ENCODE peak calls at places on chromosomes 12 and 14, in four cellular contexts. One of them, this sample, is unnamed.

GRCh38 chr12:115998119-115998633 is 279.3 kb downstream of the MED13L start:
- DNase-seq in neural progenitor cell: peak; percentile 67
- DNase-seq in dorsolateral prefrontal cortex: no peak
- DNase-seq in brain microvascular endothelial cell: peak; percentile 33
- DNase-seq in this sample: peak; percentile 56

GRCh38 chr14:100070310-100070709 is 5.1 kb downstream of the EVL start:
- DNase-seq in brain microvascular endothelial cell: no peak
- DNase-seq in dorsolateral prefrontal cortex: no peak
- DNase-seq in neural progenitor cell: no peak
- DNase-seq in this sample: no peak

GRCh38 chr12:57088442-57089258 is at the start of gene NAB2:
- DNase-seq in brain microvascular endothelial cell: peak; percentile 91
- DNase-seq in neural progenitor cell: peak; percentile 98
- DNase-seq in dorsolateral prefrontal cortex: peak; percentile 75
- DNase-seq in this sample: peak; percentile 88

GRCh38 chr14:32397871-32398640 is 69.0 kb downstream of the AKAP6 start:
- DNase-seq in dorsolateral prefrontal cortex: no peak
- DNase-seq in brain microvascular endothelial cell: no peak
- DNase-seq in neural progenitor cell: no peak
- DNase-seq in this sample: peak; percentile 87

GRCh38 chr14:72652179-72652578 is 241.7 kb downstream of the DPF3 start:
- DNase-seq in neural progenitor cell: no peak
- DNase-seq in dorsolateral prefrontal cortex: no peak
- DNase-seq in brain microvascular endothelial cell: no peak
- DNase-seq in this sample: no peak

GRCh38 chr12:19573866-19574265 is 134.6 kb downstream of the AEBP2 start:
- DNase-seq in neural progenitor cell: no peak
- DNase-seq in brain microvascular endothelial cell: no peak
- DNase-seq in dorsolateral prefrontal cortex: no peak
- DNase-seq in this sample: no peak

GRCh38 chr12:22851532-22851931 is 226.6 kb downstream of the ETNK1 start:
- DNase-seq in neural progenitor cell: no peak
- DNase-seq in brain microvascular endothelial cell: no peak
- DNase-seq in dorsolateral prefrontal cortex: no peak
- DNase-seq in this sample: no peak

GRCh38 chr14:34710744-34711143 is 3.6 kb downstream of the CFL2 start:
- DNase-seq in neural progenitor cell: no peak
- DNase-seq in dorsolateral prefrontal cortex: no peak
- DNase-seq in brain microvascular endothelial cell: no peak
- DNase-seq in this sample: no peak

GRCh38 chr14:59294662-59294992 is 106.2 kb downstream of the DAAM1 start:
- DNase-seq in dorsolateral prefrontal cortex: no peak
- DNase-seq in brain microvascular endothelial cell: no peak
- DNase-seq in neural progenitor cell: no peak
- DNase-seq in this sample: no peak

GRCh38 chr14:51658441-51659173 is 6.9 kb downstream of the FRMD6 start:
- DNase-seq in dorsolateral prefrontal cortex: no peak
- DNase-seq in brain microvascular endothelial cell: no peak
- DNase-seq in neural progenitor cell: no peak
- DNase-seq in this sample: no peak

GRCh38 chr14:32560213-32560857 is 231.2 kb downstream of the AKAP6 start:
- DNase-seq in dorsolateral prefrontal cortex: peak; percentile 81
- DNase-seq in brain microvascular endothelial cell: peak; percentile 79
- DNase-seq in neural progenitor cell: peak; percentile 82
- DNase-seq in this sample: peak; percentile 86

GRCh38 chr12:53053223-53054111 is 3.6 kb downstream of the TNS2 start:
- DNase-seq in dorsolateral prefrontal cortex: peak; percentile 49
- DNase-seq in neural progenitor cell: peak; percentile 61
- DNase-seq in brain microvascular endothelial cell: no peak
- DNase-seq in this sample: peak; percentile 73

GRCh38 chr14:93231129-93231979 is 24.3 kb downstream of the UBR7 start:
- DNase-seq in dorsolateral prefrontal cortex: peak; percentile 67
- DNase-seq in brain microvascular endothelial cell: peak; percentile 51
- DNase-seq in neural progenitor cell: no peak
- DNase-seq in this sample: peak; percentile 41

GRCh38 chr12:132066345-132066685 is 77.8 kb downstream of the DDX51 start:
- DNase-seq in brain microvascular endothelial cell: no peak
- DNase-seq in neural progenitor cell: no peak
- DNase-seq in dorsolateral prefrontal cortex: no peak
- DNase-seq in this sample: no peak

GRCh38 chr14:85530626-85531025 is 682 bp downstream of the FLRT2 start:
- DNase-seq in dorsolateral prefrontal cortex: no peak
- DNase-seq in neural progenitor cell: no peak
- DNase-seq in brain microvascular endothelial cell: no peak
- DNase-seq in this sample: no peak

GRCh38 chr12:58346032-58346632 is 404.8 kb downstream of the ATP23 start:
- DNase-seq in dorsolateral prefrontal cortex: no peak
- DNase-seq in neural progenitor cell: peak; percentile 36
- DNase-seq in brain microvascular endothelial cell: peak; percentile 38
- DNase-seq in this sample: peak; percentile 40

GRCh38 chr14:85572021-85572420 is 42.1 kb downstream of the FLRT2 start:
- DNase-seq in neural progenitor cell: no peak
- DNase-seq in dorsolateral prefrontal cortex: no peak
- DNase-seq in brain microvascular endothelial cell: no peak
- DNase-seq in this sample: no peak

GRCh38 chr14:41607119-41607785 is 576 bp downstream of the LRFN5 start:
- DNase-seq in dorsolateral prefrontal cortex: no peak
- DNase-seq in brain microvascular endothelial cell: no peak
- DNase-seq in neural progenitor cell: peak; percentile 43
- DNase-seq in this sample: no peak
- H3K27me3 ChIP-seq in dorsolateral prefrontal cortex: peaks cover 6% of the 10 kb centered on the region
- H3K27me3 ChIP-seq in brain microvascular endothelial cell: peaks cover 46% of the 10 kb centered on the region
- H3K27me3 ChIP-seq in neural progenitor cell: peaks cover 100% of the 10 kb centered on the region
- H3K27me3 ChIP-seq in this sample: peaks cover 47% of the 10 kb centered on the region

GRCh38 chr14:63362305-63362914 is 43.7 kb upstream of the GPHB5 start:
- DNase-seq in dorsolateral prefrontal cortex: no peak
- DNase-seq in neural progenitor cell: peak; percentile 50
- DNase-seq in brain microvascular endothelial cell: no peak
- DNase-seq in this sample: no peak

GRCh38 chr14:63371033-63371432 is 52.3 kb upstream of the GPHB5 start:
- DNase-seq in dorsolateral prefrontal cortex: no peak
- DNase-seq in brain microvascular endothelial cell: no peak
- DNase-seq in neural progenitor cell: no peak
- DNase-seq in this sample: no peak

DNA sequence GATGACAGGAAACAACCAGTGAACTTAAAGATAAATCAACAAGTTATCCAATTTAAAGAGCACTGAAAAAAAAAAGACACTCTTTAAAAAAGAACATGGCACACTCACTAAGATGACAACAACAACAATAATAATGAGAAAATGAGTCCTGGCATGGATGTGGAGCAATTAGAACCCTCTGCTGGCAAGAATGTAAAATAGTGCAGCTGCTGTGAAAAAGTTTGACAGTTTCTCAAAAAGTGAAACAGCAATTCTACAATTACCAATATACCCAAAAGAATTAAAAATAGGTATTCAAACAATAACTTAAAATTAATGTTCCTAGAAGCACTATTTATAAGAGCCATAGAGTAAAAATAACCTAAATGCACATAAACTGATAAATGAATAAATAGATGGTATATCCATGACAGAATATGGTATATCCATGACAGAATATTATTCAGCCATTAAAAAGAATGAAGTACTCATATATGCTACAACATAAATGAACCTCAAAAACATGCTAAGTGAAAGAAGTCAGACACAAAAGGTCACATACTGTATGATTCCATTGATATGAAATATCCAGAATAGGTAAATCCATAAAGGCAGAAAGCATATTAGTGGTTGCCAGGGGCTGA is 49.1 kb upstream of the GPHB5 start:
- DNase-seq in dorsolateral prefrontal cortex: no peak
- DNase-seq in neural progenitor cell: no peak
- DNase-seq in brain microvascular endothelial cell: no peak
- DNase-seq in this sample: no peak
- TF ChIP-seq CTCF in dorsolateral prefrontal cortex: no peak
- TF ChIP-seq CTCF in neural progenitor cell: no peak
- TF ChIP-seq CTCF in brain microvascular endothelial cell: no peak
- TF ChIP-seq CTCF in this sample: no peak

GRCh38 chr12:89349814-89350213 is 2.5 kb downstream of the DUSP6 start:
- DNase-seq in brain microvascular endothelial cell: peak; percentile 55
- DNase-seq in neural progenitor cell: peak; percentile 71
- DNase-seq in dorsolateral prefrontal cortex: no peak
- DNase-seq in this sample: peak; percentile 54
- H3K4me3 ChIP-seq in brain microvascular endothelial cell: peak overlapping the region; percentile 100
- H3K4me3 ChIP-seq in neural progenitor cell: peak overlapping the region; percentile 68
- H3K4me3 ChIP-seq in dorsolateral prefrontal cortex: peak overlapping the region; percentile 93
- H3K4me3 ChIP-seq in this sample: peak overlapping the region; percentile 75

GRCh38 chr12:123891011-123891410 is 81.6 kb downstream of the CCDC92 start:
- DNase-seq in dorsolateral prefrontal cortex: no peak
- DNase-seq in neural progenitor cell: no peak
- DNase-seq in brain microvascular endothelial cell: no peak
- DNase-seq in this sample: no peak

GRCh38 chr12:123886931-123887582 is 85.6 kb downstream of the CCDC92 start:
- DNase-seq in neural progenitor cell: no peak
- DNase-seq in brain microvascular endothelial cell: no peak
- DNase-seq in dorsolateral prefrontal cortex: no peak
- DNase-seq in this sample: no peak

GRCh38 chr12:123889848-123890535 is 82.6 kb downstream of the CCDC92 start:
- DNase-seq in brain microvascular endothelial cell: no peak
- DNase-seq in dorsolateral prefrontal cortex: no peak
- DNase-seq in neural progenitor cell: no peak
- DNase-seq in this sample: no peak

GRCh38 chr12:123890536-123890902 is 82.1 kb downstream of the CCDC92 start:
- DNase-seq in brain microvascular endothelial cell: no peak
- DNase-seq in neural progenitor cell: no peak
- DNase-seq in dorsolateral prefrontal cortex: no peak
- DNase-seq in this sample: no peak

DNA sequence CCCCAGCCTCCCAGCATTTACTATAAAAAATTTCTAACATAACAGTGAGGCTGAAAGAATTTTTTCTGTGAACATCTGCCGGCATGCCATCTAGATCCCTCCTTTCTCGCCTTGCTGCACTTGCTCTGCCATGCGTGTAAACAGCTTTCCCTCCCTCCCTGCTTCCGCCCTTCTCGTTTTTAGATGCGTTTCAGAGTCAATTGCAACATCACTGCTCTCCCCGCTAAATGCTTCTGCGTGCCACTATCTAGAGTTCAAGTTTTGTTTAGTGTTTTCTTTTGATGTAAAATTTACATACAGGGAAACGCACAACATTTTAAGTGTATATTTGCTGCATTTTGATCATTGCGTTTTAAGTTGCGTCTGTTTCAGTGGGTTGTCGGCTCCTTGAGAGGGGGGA is 83.6 kb downstream of the CCDC92 start:
- DNase-seq in neural progenitor cell: no peak
- DNase-seq in dorsolateral prefrontal cortex: no peak
- DNase-seq in brain microvascular endothelial cell: no peak
- DNase-seq in this sample: no peak
- H3K27me3 ChIP-seq in neural progenitor cell: peaks cover 54% of the 10 kb centered on the region
- H3K27me3 ChIP-seq in dorsolateral prefrontal cortex: no peaks in the 10 kb centered on the region
- H3K27me3 ChIP-seq in brain microvascular endothelial cell: no peaks in the 10 kb centered on the region
- H3K27me3 ChIP-seq in this sample: peaks cover 4% of the 10 kb centered on the region

DNA sequence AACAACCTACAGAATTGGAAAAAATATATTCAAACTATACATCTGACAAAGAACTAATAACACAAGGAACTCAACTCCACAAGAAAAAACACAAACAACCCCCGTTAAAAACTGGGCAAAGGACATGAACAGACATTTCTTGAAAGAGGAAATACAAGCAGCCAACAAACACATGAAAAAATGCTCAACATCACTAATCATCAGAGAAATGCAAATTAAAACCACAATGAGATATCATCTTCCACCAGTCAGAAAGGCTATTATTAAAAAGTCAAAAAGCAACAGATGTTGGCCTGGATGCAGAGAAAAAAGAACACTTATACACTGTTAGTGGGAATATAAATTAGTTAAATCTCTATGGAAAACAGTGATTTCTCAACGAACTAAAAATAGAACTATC is 82.6 kb upstream of the CCDC91 start:
- DNase-seq in brain microvascular endothelial cell: no peak
- DNase-seq in dorsolateral prefrontal cortex: no peak
- DNase-seq in neural progenitor cell: no peak
- DNase-seq in this sample: no peak
- TF ChIP-seq CTCF in brain microvascular endothelial cell: no peak
- TF ChIP-seq CTCF in dorsolateral prefrontal cortex: no peak
- TF ChIP-seq CTCF in neural progenitor cell: no peak
- TF ChIP-seq CTCF in this sample: no peak

GRCh38 chr14:67984274-67984673 is 164.7 kb downstream of the RAD51B start:
- DNase-seq in brain microvascular endothelial cell: no peak
- DNase-seq in dorsolateral prefrontal cortex: no peak
- DNase-seq in neural progenitor cell: no peak
- DNase-seq in this sample: no peak

GRCh38 chr14:67982711-67983608 is 163.4 kb downstream of the RAD51B start:
- DNase-seq in brain microvascular endothelial cell: no peak
- DNase-seq in dorsolateral prefrontal cortex: no peak
- DNase-seq in neural progenitor cell: no peak
- DNase-seq in this sample: no peak

GRCh38 chr14:67987596-67987995 is 168.0 kb downstream of the RAD51B start:
- DNase-seq in neural progenitor cell: no peak
- DNase-seq in brain microvascular endothelial cell: peak; percentile 93
- DNase-seq in dorsolateral prefrontal cortex: no peak
- DNase-seq in this sample: peak; percentile 52
- H3K4me3 ChIP-seq in neural progenitor cell: no peak overlapping the region
- H3K4me3 ChIP-seq in brain microvascular endothelial cell: no peak overlapping the region
- H3K4me3 ChIP-seq in dorsolateral prefrontal cortex: no peak overlapping the region
- H3K4me3 ChIP-seq in this sample: no peak overlapping the region